ENCODE peak calls at places on chromosomes 2 and 18, in four cellular contexts. One of them, this sample, is unnamed.

GRCh38 chr18:2680216-2680792 is 24.8 kb downstream of the SMCHD1 start:
- DNase-seq in HCT116: no peak
- DNase-seq in CD8-positive, alpha-beta T cell: no peak
- DNase-seq in ascending aorta: no peak
- DNase-seq in this sample: no peak

GRCh38 chr2:15583831-15584230 is 7.8 kb upstream of the DDX1 start:
- DNase-seq in HCT116: no peak
- DNase-seq in CD8-positive, alpha-beta T cell: no peak
- DNase-seq in ascending aorta: no peak
- DNase-seq in this sample: no peak

GRCh38 chr2:217367464-217367863 is 507.6 kb upstream of the TNP1 start:
- DNase-seq in HCT116: no peak
- DNase-seq in CD8-positive, alpha-beta T cell: no peak
- DNase-seq in ascending aorta: no peak
- DNase-seq in this sample: no peak

GRCh38 chr2:200159829-200160781 is 146.4 kb upstream of the SPATS2L start:
- DNase-seq in HCT116: no peak
- DNase-seq in CD8-positive, alpha-beta T cell: no peak
- DNase-seq in ascending aorta: no peak
- DNase-seq in this sample: no peak

GRCh38 chr18:23453657-23454011 is 547 bp downstream of the RIOK3 start:
- DNase-seq in HCT116: no peak
- DNase-seq in CD8-positive, alpha-beta T cell: no peak
- DNase-seq in ascending aorta: no peak
- DNase-seq in this sample: no peak

GRCh38 chr18:68623342-68623741 is 91.6 kb downstream of the TMX3 start:
- DNase-seq in HCT116: peak; percentile 16
- DNase-seq in CD8-positive, alpha-beta T cell: no peak
- DNase-seq in ascending aorta: no peak
- DNase-seq in this sample: no peak

GRCh38 chr2:28193552-28194383 is 198.9 kb upstream of the FOSL2 start:
- DNase-seq in HCT116: no peak
- DNase-seq in CD8-positive, alpha-beta T cell: no peak
- DNase-seq in ascending aorta: no peak
- DNase-seq in this sample: no peak

GRCh38 chr2:203819434-203820133 is 48.0 kb upstream of the CTLA4 start:
- DNase-seq in HCT116: no peak
- DNase-seq in CD8-positive, alpha-beta T cell: no peak
- DNase-seq in ascending aorta: no peak
- DNase-seq in this sample: no peak

GRCh38 chr2:59236723-59237122 is 995.6 kb upstream of the FANCL start:
- DNase-seq in HCT116: no peak
- DNase-seq in CD8-positive, alpha-beta T cell: no peak
- DNase-seq in ascending aorta: no peak
- DNase-seq in this sample: no peak

GRCh38 chr2:127348421-127349000 is 39.3 kb downstream of the MAP3K2 start:
- DNase-seq in HCT116: no peak
- DNase-seq in CD8-positive, alpha-beta T cell: no peak
- DNase-seq in ascending aorta: no peak
- DNase-seq in this sample: no peak

GRCh38 chr18:73780218-73780617 is 367.4 kb downstream of the FBXO15 start:
- DNase-seq in HCT116: no peak
- DNase-seq in CD8-positive, alpha-beta T cell: no peak
- DNase-seq in ascending aorta: no peak
- DNase-seq in this sample: no peak

GRCh38 chr2:231604685-231605606 is 12.3 kb downstream of the TEX44 start:
- DNase-seq in HCT116: peak; percentile 94
- DNase-seq in CD8-positive, alpha-beta T cell: peak; percentile 90
- DNase-seq in ascending aorta: peak; percentile 100
- DNase-seq in this sample: peak; percentile 96

GRCh38 chr2:37005118-37005868 is 39.0 kb upstream of the STRN start:
- DNase-seq in HCT116: no peak
- DNase-seq in CD8-positive, alpha-beta T cell: no peak
- DNase-seq in ascending aorta: no peak
- DNase-seq in this sample: no peak

GRCh38 chr18:22347624-22348511 is 69.8 kb downstream of the CTAGE1 start:
- DNase-seq in HCT116: no peak
- DNase-seq in CD8-positive, alpha-beta T cell: peak; percentile 31
- DNase-seq in ascending aorta: no peak
- DNase-seq in this sample: no peak

GRCh38 chr18:62183578-62184195 is 3.2 kb downstream of the PIGN start:
- DNase-seq in HCT116: peak; percentile 55
- DNase-seq in CD8-positive, alpha-beta T cell: peak; percentile 18
- DNase-seq in ascending aorta: no peak
- DNase-seq in this sample: no peak

GRCh38 chr2:240567137-240567871 is 980 bp upstream of the RNPEPL1 start:
- DNase-seq in HCT116: no peak
- DNase-seq in CD8-positive, alpha-beta T cell: no peak
- DNase-seq in ascending aorta: peak; percentile 69
- DNase-seq in this sample: no peak

GRCh38 chr2:169329669-169330554 is 32.4 kb downstream of the LRP2 start:
- DNase-seq in HCT116: no peak
- DNase-seq in CD8-positive, alpha-beta T cell: no peak
- DNase-seq in ascending aorta: peak; percentile 59
- DNase-seq in this sample: no peak

GRCh38 chr2:35298493-35298892 is 1057.1 kb upstream of the CRIM1 start:
- DNase-seq in HCT116: no peak
- DNase-seq in CD8-positive, alpha-beta T cell: no peak
- DNase-seq in ascending aorta: peak; percentile 79
- DNase-seq in this sample: no peak

GRCh38 chr2:36461039-36461681 is 105.6 kb downstream of the CRIM1 start:
- DNase-seq in HCT116: peak; percentile 60
- DNase-seq in CD8-positive, alpha-beta T cell: no peak
- DNase-seq in ascending aorta: no peak
- DNase-seq in this sample: no peak

GRCh38 chr2:132977812-132978529 is 308.0 kb upstream of the LYPD1 start:
- DNase-seq in HCT116: no peak
- DNase-seq in CD8-positive, alpha-beta T cell: no peak
- DNase-seq in ascending aorta: no peak
- DNase-seq in this sample: no peak

GRCh38 chr18:25815659-25816058 is 274.8 kb downstream of the SS18 start:
- DNase-seq in HCT116: no peak
- DNase-seq in CD8-positive, alpha-beta T cell: no peak
- DNase-seq in ascending aorta: no peak
- DNase-seq in this sample: no peak

GRCh38 chr2:145020694-145021093 is 500.8 kb upstream of the ZEB2 start:
- DNase-seq in HCT116: no peak
- DNase-seq in CD8-positive, alpha-beta T cell: no peak
- DNase-seq in ascending aorta: no peak
- DNase-seq in this sample: no peak

GRCh38 chr2:81084101-81084500 is 779.5 kb upstream of the LRRTM1 start:
- DNase-seq in HCT116: no peak
- DNase-seq in CD8-positive, alpha-beta T cell: no peak
- DNase-seq in ascending aorta: no peak
- DNase-seq in this sample: no peak

GRCh38 chr2:238915596-238915995 is 67.7 kb downstream of the TWIST2 start:
- DNase-seq in HCT116: no peak
- DNase-seq in CD8-positive, alpha-beta T cell: no peak
- DNase-seq in ascending aorta: no peak
- DNase-seq in this sample: no peak

GRCh38 chr18:46053368-46054095 is 18.5 kb downstream of the PSTPIP2 start:
- DNase-seq in HCT116: no peak
- DNase-seq in CD8-positive, alpha-beta T cell: no peak
- DNase-seq in ascending aorta: no peak
- DNase-seq in this sample: no peak

GRCh38 chr2:161078211-161078539 is 82.1 kb upstream of the TANK start:
- DNase-seq in HCT116: no peak
- DNase-seq in CD8-positive, alpha-beta T cell: no peak
- DNase-seq in ascending aorta: no peak
- DNase-seq in this sample: no peak

GRCh38 chr2:198127627-198128026 is 323.2 kb downstream of the PLCL1 start:
- DNase-seq in HCT116: peak; percentile 51
- DNase-seq in CD8-positive, alpha-beta T cell: peak; percentile 16
- DNase-seq in ascending aorta: no peak
- DNase-seq in this sample: peak; percentile 9

GRCh38 chr2:174878537-174879147 is 114.4 kb upstream of the CHRNA1 start:
- DNase-seq in HCT116: no peak
- DNase-seq in CD8-positive, alpha-beta T cell: no peak
- DNase-seq in ascending aorta: no peak
- DNase-seq in this sample: no peak

GRCh38 chr2:106523980-106524665 is 37.0 kb downstream of the CD8B2 start:
- DNase-seq in HCT116: no peak
- DNase-seq in CD8-positive, alpha-beta T cell: no peak
- DNase-seq in ascending aorta: peak; percentile 27
- DNase-seq in this sample: no peak

GRCh38 chr2:136381722-136382633 is 264.0 kb upstream of the CXCR4 start:
- DNase-seq in HCT116: no peak
- DNase-seq in CD8-positive, alpha-beta T cell: peak; percentile 32
- DNase-seq in ascending aorta: peak; percentile 68
- DNase-seq in this sample: peak; percentile 46

GRCh38 chr2:208783184-208783583 is 376.6 kb downstream of the PTH2R start:
- DNase-seq in HCT116: peak; percentile 7
- DNase-seq in CD8-positive, alpha-beta T cell: no peak
- DNase-seq in ascending aorta: no peak
- DNase-seq in this sample: no peak

GRCh38 chr18:33901894-33902512 is 322.7 kb downstream of the NOL4 start:
- DNase-seq in HCT116: no peak
- DNase-seq in CD8-positive, alpha-beta T cell: no peak
- DNase-seq in ascending aorta: no peak
- DNase-seq in this sample: no peak
- H3K9me3 ChIP-seq in HCT116: peaks cover 34% of the 10 kb centered on the region
- H3K9me3 ChIP-seq in CD8-positive, alpha-beta T cell: peaks cover 10% of the 10 kb centered on the region
- H3K9me3 ChIP-seq in ascending aorta: no peaks in the 10 kb centered on the region
- H3K9me3 ChIP-seq in this sample: peaks cover 7% of the 10 kb centered on the region

GRCh38 chr2:1162246-1162645 is 211.6 kb downstream of the SNTG2 start:
- DNase-seq in HCT116: no peak
- DNase-seq in CD8-positive, alpha-beta T cell: no peak
- DNase-seq in ascending aorta: no peak
- DNase-seq in this sample: no peak
- H3K9me3 ChIP-seq in HCT116: no peaks in the 10 kb centered on the region
- H3K9me3 ChIP-seq in CD8-positive, alpha-beta T cell: no peaks in the 10 kb centered on the region
- H3K9me3 ChIP-seq in ascending aorta: no peaks in the 10 kb centered on the region
- H3K9me3 ChIP-seq in this sample: no peaks in the 10 kb centered on the region

GRCh38 chr2:172178035-172178434 is 75.3 kb upstream of the DLX2 start:
- DNase-seq in HCT116: no peak
- DNase-seq in CD8-positive, alpha-beta T cell: no peak
- DNase-seq in ascending aorta: no peak
- DNase-seq in this sample: no peak

GRCh38 chr2:172182624-172183023 is 79.9 kb upstream of the DLX2 start:
- DNase-seq in HCT116: no peak
- DNase-seq in CD8-positive, alpha-beta T cell: no peak
- DNase-seq in ascending aorta: no peak
- DNase-seq in this sample: no peak

GRCh38 chr2:172181840-172182239 is 79.1 kb upstream of the DLX2 start:
- DNase-seq in HCT116: no peak
- DNase-seq in CD8-positive, alpha-beta T cell: no peak
- DNase-seq in ascending aorta: no peak
- DNase-seq in this sample: no peak

GRCh38 chr2:172177581-172177980 is 74.9 kb upstream of the DLX2 start:
- DNase-seq in HCT116: no peak
- DNase-seq in CD8-positive, alpha-beta T cell: no peak
- DNase-seq in ascending aorta: no peak
- DNase-seq in this sample: no peak

GRCh38 chr2:172179045-172179742 is 76.5 kb upstream of the DLX2 start:
- DNase-seq in HCT116: no peak
- DNase-seq in CD8-positive, alpha-beta T cell: no peak
- DNase-seq in ascending aorta: no peak
- DNase-seq in this sample: no peak
- H3K9me3 ChIP-seq in HCT116: no peaks in the 10 kb centered on the region
- H3K9me3 ChIP-seq in CD8-positive, alpha-beta T cell: no peaks in the 10 kb centered on the region
- H3K9me3 ChIP-seq in ascending aorta: no peaks in the 10 kb centered on the region
- H3K9me3 ChIP-seq in this sample: no peaks in the 10 kb centered on the region

GRCh38 chr18:11672198-11672597 is 16.9 kb upstream of the GNAL start:
- DNase-seq in HCT116: no peak
- DNase-seq in CD8-positive, alpha-beta T cell: no peak
- DNase-seq in ascending aorta: no peak
- DNase-seq in this sample: no peak
- H3K9me3 ChIP-seq in HCT116: no peaks in the 10 kb centered on the region
- H3K9me3 ChIP-seq in CD8-positive, alpha-beta T cell: no peaks in the 10 kb centered on the region
- H3K9me3 ChIP-seq in ascending aorta: no peaks in the 10 kb centered on the region
- H3K9me3 ChIP-seq in this sample: no peaks in the 10 kb centered on the region

DNA sequence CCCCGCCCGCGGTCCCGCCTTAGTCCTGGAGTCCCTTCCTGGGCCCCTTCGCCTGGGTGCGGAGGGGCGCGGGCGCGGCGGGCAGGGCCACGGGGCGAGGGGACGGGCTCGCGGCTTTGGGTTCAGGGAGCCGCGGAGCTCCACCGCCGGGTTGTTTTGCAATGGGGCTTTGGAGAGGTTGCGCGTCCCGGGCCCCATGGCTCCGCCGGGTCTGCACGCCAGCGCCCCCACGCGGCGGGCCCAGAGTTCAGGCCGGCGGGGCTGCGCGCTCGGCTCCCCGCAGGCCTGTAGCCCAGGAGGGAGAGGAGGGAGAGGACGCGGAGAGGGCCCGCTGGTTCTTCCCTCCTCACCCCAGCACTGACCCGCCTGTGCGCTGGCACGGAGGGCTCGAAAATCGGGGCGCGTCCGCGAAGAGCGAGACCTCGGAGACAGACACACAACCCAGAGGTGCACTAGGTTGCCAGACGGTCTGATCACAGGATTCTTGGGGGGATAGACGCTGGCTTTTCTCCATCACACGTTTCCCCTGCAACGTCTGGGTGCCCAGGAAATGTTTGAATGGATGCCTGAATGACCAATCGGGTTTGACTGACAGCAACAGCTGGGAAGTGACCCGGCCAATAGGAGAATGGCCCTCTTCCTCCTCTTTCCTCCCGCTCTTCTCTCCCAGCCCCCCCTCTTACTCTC is 4.9 kb upstream of the SIX2 start:
- DNase-seq in HCT116: no peak
- DNase-seq in CD8-positive, alpha-beta T cell: no peak
- DNase-seq in ascending aorta: peak; percentile 85
- DNase-seq in this sample: no peak
- H3K9me3 ChIP-seq in HCT116: no peaks in the 10 kb centered on the region
- H3K9me3 ChIP-seq in CD8-positive, alpha-beta T cell: no peaks in the 10 kb centered on the region
- H3K9me3 ChIP-seq in ascending aorta: no peaks in the 10 kb centered on the region
- H3K9me3 ChIP-seq in this sample: no peaks in the 10 kb centered on the region

GRCh38 chr18:33873127-33873526 is 295.1 kb downstream of the ASXL3 start:
- DNase-seq in HCT116: no peak
- DNase-seq in CD8-positive, alpha-beta T cell: no peak
- DNase-seq in ascending aorta: no peak
- DNase-seq in this sample: no peak

GRCh38 chr18:33875029-33875428 is 297.0 kb downstream of the ASXL3 start:
- DNase-seq in HCT116: no peak
- DNase-seq in CD8-positive, alpha-beta T cell: no peak
- DNase-seq in ascending aorta: no peak
- DNase-seq in this sample: no peak

GRCh38 chr18:33878213-33878612 is 300.2 kb downstream of the ASXL3 start:
- DNase-seq in HCT116: no peak
- DNase-seq in CD8-positive, alpha-beta T cell: no peak
- DNase-seq in ascending aorta: no peak
- DNase-seq in this sample: no peak
- H3K9me3 ChIP-seq in HCT116: peaks cover 20% of the 10 kb centered on the region
- H3K9me3 ChIP-seq in CD8-positive, alpha-beta T cell: no peaks in the 10 kb centered on the region
- H3K9me3 ChIP-seq in ascending aorta: no peaks in the 10 kb centered on the region
- H3K9me3 ChIP-seq in this sample: peaks cover 3% of the 10 kb centered on the region

This sample was measured in T-helper 17 cell.